ENCODE peak calls at places on chromosomes 12 and 14, in ten cellular contexts. B is lower leg skin, O is heart left ventricle, R is A549, L is spleen, Y is HCT116, J is thyroid gland, A is stomach, T is tibial nerve, D is endothelial cell of umbilical vein. M is an unnamed sample.

GRCh38 chr12:67447180-67447579 is 178.0 kb downstream of the CAND1 start:
- DNase-seq in B (no peak), R (no peak), O (no peak), T (no peak), Y (no peak), D (no peak), L (no peak), J (no peak), A (no peak), M (no peak)

GRCh38 chr14:70188608-70189540 is at the start of gene SLC8A3:
- DNase-seq in R (peak), D (peak), B (no peak), O (no peak), Y (no peak), J (peak), L (peak), A (peak), T (no peak), M (peak)

GRCh38 chr14:89504084-89504483 is 87.1 kb upstream of the FOXN3 start:
- DNase-seq in J (no peak), O (no peak), Y (no peak), A (no peak), R (no peak), L (peak), D (no peak), T (no peak), B (no peak), M (no peak)

GRCh38 chr12:43287991-43288390 is 264.0 kb downstream of the ADAMTS20 start:
- DNase-seq in D (peak), A (no peak), L (no peak), O (no peak), J (no peak), Y (no peak), R (no peak), B (no peak), T (no peak), M (no peak)

GRCh38 chr12:95059984-95060383 is 13.4 kb downstream of the NR2C1 start:
- DNase-seq in L (no peak), J (no peak), B (no peak), D (no peak), T (no peak), Y (no peak), A (no peak), O (no peak), R (no peak), M (no peak)

GRCh38 chr12:21054334-21054733 is 76.7 kb upstream of the SLCO1B1 start:
- DNase-seq in D (no peak), A (no peak), R (peak), L (no peak), B (no peak), J (no peak), T (no peak), O (no peak), Y (no peak), M (no peak)

GRCh38 chr14:30221546-30221945 is 293.9 kb upstream of the PRKD1 start:
- DNase-seq in A (no peak), B (no peak), O (no peak), Y (no peak), R (no peak), T (no peak), D (peak), L (no peak), J (no peak), M (no peak)

GRCh38 chr12:15754233-15754632 is 35.0 kb downstream of the EPS8 start:
- DNase-seq in Y (no peak), L (no peak), R (no peak), O (no peak), D (peak), B (no peak), A (no peak), T (no peak), J (no peak), M (no peak)

GRCh38 chr12:48927261-48927660 is 2.0 kb upstream of the FKBP11 start:
- DNase-seq in J (no peak), D (no peak), Y (no peak), R (no peak), O (no peak), T (no peak), L (no peak), B (no peak), A (no peak), M (no peak)

GRCh38 chr12:103884316-103884715 is 43.3 kb upstream of the NT5DC3 start:
- DNase-seq in D (peak), A (no peak), L (no peak), R (peak), J (peak), Y (no peak), O (no peak), T (no peak), B (no peak), M (peak)

GRCh38 chr12:65685514-65685913 is 138.8 kb upstream of the HMGA2 start:
- DNase-seq in A (no peak), L (no peak), R (peak), B (no peak), J (no peak), T (no peak), Y (peak), O (no peak), D (peak), M (peak)

GRCh38 chr14:51071851-51072250 is 23.1 kb downstream of the TRIM9 start:
- DNase-seq in Y (no peak), O (no peak), L (no peak), D (no peak), A (no peak), T (no peak), J (no peak), B (no peak), R (no peak), M (no peak)

GRCh38 chr14:104519721-104520120 is 59.8 kb upstream of the C14orf180 start:
- DNase-seq in L (no peak), O (no peak), J (no peak), T (no peak), B (no peak), R (no peak), D (no peak), Y (no peak), A (peak), M (no peak)

GRCh38 chr14:39374846-39375245 is 57.4 kb downstream of the FBXO33 start:
- DNase-seq in B (no peak), D (peak), Y (no peak), T (no peak), L (no peak), J (no peak), R (no peak), A (no peak), O (no peak), M (no peak)

GRCh38 chr14:90985601-90986242 is 74.7 kb downstream of the RPS6KA5 start:
- DNase-seq in B (no peak), L (no peak), J (no peak), R (no peak), A (no peak), Y (no peak), O (no peak), T (no peak), D (no peak), M (no peak)

GRCh38 chr14:76778546-76779215 is 17.4 kb downstream of the VASH1 start:
- DNase-seq in T (no peak), R (no peak), O (no peak), L (peak), A (no peak), Y (no peak), J (no peak), D (no peak), B (no peak), M (no peak)

GRCh38 chr12:19846561-19846960 is 407.3 kb downstream of the AEBP2 start:
- DNase-seq in B (no peak), T (no peak), Y (no peak), R (peak), D (peak), O (no peak), L (no peak), A (no peak), J (no peak), M (no peak)

GRCh38 chr14:61505815-61506809 is 184.7 kb downstream of the PRKCH start:
- DNase-seq in O (no peak), D (peak), A (no peak), Y (no peak), B (no peak), R (no peak), T (no peak), J (no peak), L (no peak), M (no peak)

GRCh38 chr14:91116913-91117588 is 3.2 kb downstream of the DGLUCY start:
- DNase-seq in T (no peak), L (no peak), A (no peak), R (no peak), J (no peak), B (no peak), O (no peak), Y (no peak), D (no peak), M (no peak)

GRCh38 chr14:100052819-100053218 is 12.4 kb upstream of the EVL start:
- DNase-seq in T (no peak), B (no peak), O (no peak), R (no peak), A (no peak), Y (no peak), J (no peak), D (no peak), L (no peak), M (no peak)

GRCh38 chr12:123643911-123644310 is 10.3 kb downstream of the GTF2H3 start:
- DNase-seq in A (no peak), O (no peak), T (no peak), Y (no peak), B (no peak), D (no peak), L (no peak), J (no peak), R (no peak), M (no peak)

GRCh38 chr12:18430425-18431048 is 169.2 kb downstream of the PIK3C2G start:
- DNase-seq in T (peak), D (peak), L (no peak), J (peak), O (peak), B (no peak), A (peak), Y (peak), R (peak), M (peak)

GRCh38 chr12:104632724-104633181 is 176.0 kb downstream of the CHST11 start:
- DNase-seq in O (no peak), J (no peak), D (no peak), A (no peak), Y (no peak), R (no peak), T (no peak), B (no peak), L (no peak), M (no peak)

GRCh38 chr14:101889898-101890297 is 74.5 kb upstream of the DYNC1H1 start:
- DNase-seq in O (no peak), L (no peak), J (no peak), D (peak), R (peak), T (no peak), Y (no peak), A (no peak), B (no peak), M (no peak)

GRCh38 chr12:5318874-5319273 is 113.0 kb upstream of the NTF3 start:
- DNase-seq in A (no peak), R (no peak), J (no peak), O (no peak), D (no peak), T (no peak), Y (peak), L (no peak), B (no peak), M (no peak)

GRCh38 chr12:117231750-117232149 is 41.5 kb upstream of the FBXO21 start:
- DNase-seq in T (no peak), L (no peak), Y (peak), J (no peak), D (no peak), B (no peak), O (no peak), R (peak), A (no peak), M (no peak)

GRCh38 chr14:94321421-94322271 is 1.5 kb downstream of the SERPINA6 start:
- DNase-seq in B (no peak), Y (no peak), A (no peak), R (no peak), D (no peak), T (no peak), J (no peak), O (no peak), L (no peak), M (no peak)
- TF ChIP-seq POLR2A in B (no peak), Y (no peak), A (no peak), R (no peak), D (no peak), T (no peak), J (no peak), O (no peak), L (no peak), M (no peak)

GRCh38 chr14:80493620-80494019 is 282.3 kb upstream of the DIO2 start:
- DNase-seq in B (no peak), D (no peak), R (no peak), O (no peak), L (no peak), A (no peak), Y (no peak), J (no peak), T (no peak), M (no peak)

GRCh38 chr14:80491131-80491530 is 279.8 kb upstream of the DIO2 start:
- DNase-seq in R (no peak), D (peak), L (no peak), J (peak), O (peak), B (peak), T (peak), Y (no peak), A (no peak), M (no peak)

GRCh38 chr14:80496090-80496489 is 284.8 kb upstream of the DIO2 start:
- DNase-seq in L (no peak), D (no peak), O (no peak), R (no peak), Y (no peak), B (no peak), J (no peak), A (no peak), T (no peak), M (no peak)

GRCh38 chr14:80491562-80492139 is 280.3 kb upstream of the DIO2 start:
- DNase-seq in Y (no peak), D (no peak), O (no peak), R (no peak), B (no peak), T (no peak), A (no peak), L (no peak), J (no peak), M (no peak)

DNA sequence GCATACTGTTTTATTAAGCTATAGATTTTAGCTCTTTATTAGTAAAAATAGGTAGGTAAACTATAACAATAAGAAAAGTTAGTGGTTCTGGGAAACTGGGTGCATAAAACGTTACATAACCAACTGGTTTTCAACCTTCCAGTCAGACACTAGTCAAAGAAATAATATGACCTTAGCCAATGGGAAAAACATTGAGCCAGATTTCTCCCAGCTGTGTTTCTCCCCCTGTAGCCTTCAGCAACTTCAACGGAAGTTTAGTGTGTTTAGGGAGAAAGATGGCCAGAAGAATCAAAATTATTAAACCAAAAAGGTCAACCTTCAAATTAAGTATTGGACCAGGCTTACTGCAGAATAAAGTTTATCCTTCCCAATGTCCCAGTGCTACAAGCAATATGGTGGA is 283.5 kb upstream of the DIO2 start:
- DNase-seq in Y (no peak), O (no peak), J (no peak), L (no peak), D (no peak), T (no peak), A (no peak), B (no peak), R (no peak), M (no peak)
- TF ChIP-seq POLR2A in Y (no peak), O (no peak), J (no peak), L (no peak), D (no peak), T (no peak), A (no peak), B (no peak), R (no peak), M (no peak)

DNA sequence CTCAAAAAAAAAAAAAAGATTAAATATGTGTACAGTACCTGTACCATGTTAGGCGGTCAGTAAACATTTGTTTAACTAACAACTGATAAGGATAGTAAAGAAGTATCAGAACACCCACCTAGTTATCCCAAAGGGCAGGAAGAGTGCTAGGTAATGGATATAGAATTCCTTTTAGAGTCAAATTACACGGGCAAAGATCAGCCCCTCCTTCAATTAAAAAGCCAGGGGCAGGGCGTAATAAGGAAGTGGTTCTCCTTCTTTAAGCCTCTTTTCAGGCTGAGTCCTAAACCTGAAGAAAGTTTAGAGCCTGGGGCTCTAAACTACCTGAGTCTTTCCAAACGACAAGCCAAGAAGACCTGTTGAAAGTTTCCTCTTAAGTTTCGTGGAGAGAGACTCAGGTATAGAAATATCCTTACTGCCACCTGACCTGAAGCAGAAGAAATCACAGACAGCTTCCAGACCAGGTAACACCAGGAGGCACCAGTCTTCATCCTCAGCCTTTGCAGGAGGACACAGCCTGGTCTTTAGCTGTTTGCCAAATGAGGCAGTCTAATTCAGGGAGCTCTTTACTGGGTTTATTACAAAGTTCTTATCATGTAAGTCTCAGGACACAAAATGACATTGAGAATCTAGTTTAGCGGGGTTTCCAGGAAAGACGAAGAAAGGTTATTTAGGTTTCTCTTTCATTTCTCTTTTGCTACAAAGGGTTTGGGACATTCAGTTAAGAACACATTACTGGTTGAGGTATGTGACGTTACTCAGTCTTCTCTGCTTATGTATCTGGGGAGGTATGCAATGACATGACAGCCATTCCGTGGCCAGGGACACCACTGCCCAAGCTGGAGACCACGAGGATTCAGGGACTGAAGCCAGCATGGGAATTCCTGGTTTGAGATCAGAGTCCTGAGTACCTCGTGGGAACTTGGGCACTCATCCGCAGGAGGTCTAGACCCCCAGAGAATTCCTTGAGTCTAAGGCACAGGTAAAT is at the start of gene BCL2L14:
- DNase-seq in A (no peak), R (no peak), D (no peak), J (no peak), L (no peak), O (no peak), Y (no peak), T (no peak), B (no peak), M (no peak)
- TF ChIP-seq POLR2A in A (no peak), R (no peak), D (no peak), J (no peak), L (no peak), O (no peak), Y (no peak), T (no peak), B (no peak), M (no peak)

DNA sequence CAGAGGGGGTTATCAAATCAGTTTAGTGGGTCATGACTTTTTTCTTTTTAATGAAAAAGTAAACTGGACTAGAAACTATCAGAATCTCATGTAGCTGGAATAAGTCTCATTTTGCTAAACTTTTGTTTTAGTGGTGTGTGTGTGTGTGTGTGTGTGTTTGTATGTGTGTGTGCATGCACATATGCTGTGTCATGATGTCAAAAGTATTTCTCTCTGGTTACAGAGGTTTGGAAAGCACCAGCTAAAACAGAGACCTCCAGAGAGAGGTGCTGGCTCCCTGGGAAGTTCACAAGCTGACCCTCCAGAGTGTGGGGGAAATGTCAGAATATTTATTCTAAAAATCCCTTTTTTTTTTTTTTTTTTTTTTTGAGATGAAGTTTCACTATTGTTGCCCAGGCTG is 114.7 kb downstream of the LGMN start:
- DNase-seq in L (no peak), O (no peak), D (no peak), T (no peak), R (no peak), B (no peak), Y (no peak), A (no peak), J (no peak), M (no peak)
- TF ChIP-seq POLR2A in L (no peak), O (no peak), D (no peak), T (no peak), R (no peak), B (no peak), Y (no peak), A (no peak), J (no peak), M (no peak)

GRCh38 chr14:103057372-103058208 is at the start of gene CDC42BPB:
- DNase-seq in L (peak), D (peak), O (peak), J (peak), B (peak), T (peak), A (peak), R (peak), Y (peak), M (peak)
- TF ChIP-seq POLR2A in L (no peak), D (no peak), O (no peak), J (no peak), B (no peak), T (peak), A (no peak), R (peak), Y (no peak), M (no peak)

GRCh38 chr14:75206190-75206589 is 29.8 kb upstream of the TMED10 start:
- DNase-seq in T (no peak), D (no peak), R (no peak), J (no peak), L (no peak), Y (no peak), A (no peak), O (no peak), B (no peak), M (no peak)

GRCh38 chr14:75201087-75201486 is 24.7 kb upstream of the TMED10 start:
- DNase-seq in D (no peak), O (no peak), R (no peak), Y (no peak), B (no peak), T (no peak), L (no peak), A (peak), J (no peak), M (no peak)

GRCh38 chr14:75202671-75203070 is 26.3 kb upstream of the TMED10 start:
- DNase-seq in O (no peak), B (no peak), L (peak), J (no peak), Y (no peak), D (no peak), T (no peak), R (no peak), A (no peak), M (no peak)

GRCh38 chr14:75205586-75205985 is 29.2 kb upstream of the TMED10 start:
- DNase-seq in Y (no peak), D (peak), A (no peak), J (no peak), B (no peak), L (peak), T (no peak), O (no peak), R (no peak), M (no peak)

DNA sequence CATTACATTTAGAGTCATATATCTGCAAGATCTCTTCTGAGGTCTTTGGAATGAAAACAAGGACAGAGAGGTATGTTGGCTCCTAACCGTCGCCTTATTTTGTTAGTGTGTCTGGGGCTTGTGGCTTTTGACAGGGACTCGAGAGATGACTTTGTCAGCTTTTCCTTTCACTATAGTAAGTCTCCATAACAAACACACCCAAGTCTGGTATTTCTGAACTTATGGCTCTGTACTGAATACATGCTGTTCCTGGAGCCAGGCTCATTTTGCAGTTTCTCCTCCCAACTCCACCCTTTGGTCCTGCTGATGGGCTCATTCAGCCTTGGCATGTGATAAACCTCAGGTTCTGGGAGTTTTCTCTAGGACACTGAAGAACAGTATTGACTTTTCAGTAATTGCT is 27.7 kb upstream of the TMED10 start:
- DNase-seq in A (no peak), D (no peak), Y (no peak), R (no peak), O (no peak), T (no peak), B (peak), L (peak), J (peak), M (no peak)
- TF ChIP-seq POLR2A in A (no peak), D (no peak), Y (no peak), R (no peak), O (no peak), T (no peak), B (no peak), L (no peak), J (no peak), M (no peak)

M was measured in erythroblast.